ENCODE peak calls at places on chromosomes 13 and 19, in six cellular contexts. E is brain microvascular endothelial cell, R is psoas muscle, L is T-helper 17 cell, J is iris pigment epithelial cell, W is GM19239. C is an unnamed sample.

GRCh38 chr19:37470216-37470615 is 1.1 kb downstream of the ZNF570 start:
- DNase-seq in L (no peak), W (no peak), E (no peak), J (peak), R (no peak), C (no peak)

GRCh38 chr13:32639502-32640105 is 53.4 kb downstream of the PDS5B start:
- DNase-seq in J (peak), R (peak), L (no peak), E (peak), W (peak), C (peak)

GRCh38 chr19:47541507-47541906 is 26.6 kb upstream of the NAPA start:
- DNase-seq in W (peak), R (no peak), E (no peak), J (no peak), L (no peak), C (no peak)

GRCh38 chr13:33279898-33280549 is 5.5 kb downstream of the STARD13 start:
- DNase-seq in R (no peak), L (no peak), W (no peak), J (peak), E (peak), C (peak)

GRCh38 chr13:46489586-46490023 is 63.4 kb upstream of the LRCH1 start:
- DNase-seq in R (peak), W (no peak), J (peak), E (peak), L (no peak), C (peak)

GRCh38 chr19:19628499-19629134 is 597 bp upstream of the LPAR2 start:
- DNase-seq in W (no peak), J (peak), E (peak), L (no peak), R (no peak), C (peak)

GRCh38 chr19:43495082-43495481 is 9.5 kb downstream of the PHLDB3 start:
- DNase-seq in J (no peak), E (no peak), W (no peak), R (no peak), L (no peak), C (no peak)

GRCh38 chr13:114113961-114114360 is 18.5 kb downstream of the RASA3 start:
- DNase-seq in R (no peak), E (no peak), L (no peak), W (no peak), J (no peak), C (no peak)

GRCh38 chr19:50657222-50657669 is 8.0 kb downstream of the C19orf81 start:
- DNase-seq in J (no peak), R (no peak), W (no peak), E (no peak), L (no peak), C (no peak)

GRCh38 chr19:5588441-5588840 is 20.7 kb upstream of the TINCR start:
- DNase-seq in J (no peak), R (no peak), E (no peak), W (no peak), L (no peak), C (no peak)

GRCh38 chr19:1312732-1313694 is 27.3 kb downstream of the EFNA2 start:
- DNase-seq in E (peak), L (no peak), W (no peak), R (no peak), J (peak), C (peak)

GRCh38 chr13:110493613-110494012 is 67.9 kb downstream of the RAB20 start:
- DNase-seq in W (no peak), J (no peak), E (no peak), L (no peak), R (no peak), C (no peak)

GRCh38 chr13:20938302-20938701 is 35.8 kb upstream of the XPO4 start:
- DNase-seq in W (no peak), E (no peak), L (no peak), R (no peak), J (no peak), C (no peak)

GRCh38 chr19:11195169-11195568 is 2.2 kb downstream of the KANK2 start:
- DNase-seq in L (no peak), R (no peak), J (peak), W (peak), E (no peak), C (no peak)

GRCh38 chr13:35961002-35961401 is 170.2 kb downstream of the DCLK1 start:
- DNase-seq in R (no peak), J (peak), W (no peak), L (no peak), E (peak), C (no peak)

GRCh38 chr13:76799696-76800095 is 86.5 kb downstream of the KCTD12 start:
- DNase-seq in J (peak), W (no peak), L (no peak), R (no peak), E (no peak), C (peak)

GRCh38 chr19:46661735-46662592 is 982 bp upstream of the DACT3 start:
- DNase-seq in W (peak), R (peak), L (peak), J (peak), E (peak), C (peak)

GRCh38 chr13:79989251-79989661 is 351.7 kb downstream of the SPRY2 start:
- DNase-seq in E (no peak), J (no peak), L (no peak), W (no peak), R (no peak), C (peak)